ENCODE peak calls at places on chromosomes 2 and 18, in seven cellular contexts. X is H9; D is cardiac muscle cell; Z is epithelial cell of esophagus; S is nephron progenitor cell; C is psoas muscle; J is CD8-positive, alpha-beta T cell. E is an unnamed sample.

GRCh38 chr2:158115202-158115783 is 13.6 kb downstream of the UPP2 start:
- DNase-seq in X (no peak), C (no peak), Z (peak), S (no peak), J (no peak), D (no peak), E (no peak)

GRCh38 chr2:214328941-214329340 is 81.9 kb upstream of the VWC2L start:
- DNase-seq in J (no peak), D (no peak), C (no peak), X (no peak), Z (no peak), S (no peak), E (no peak)

GRCh38 chr2:19355416-19355821 is 3.0 kb downstream of the OSR1 start:
- DNase-seq in C (no peak), Z (no peak), J (no peak), X (no peak), D (no peak), S (no peak), E (no peak)

GRCh38 chr2:53777134-53777533 is 9.5 kb downstream of the CHAC2 start:
- DNase-seq in D (no peak), J (no peak), X (no peak), S (no peak), Z (no peak), C (no peak), E (no peak)

GRCh38 chr2:104658149-104658839 is 195.6 kb upstream of the POU3F3 start:
- DNase-seq in J (no peak), Z (peak), D (peak), S (peak), X (peak), C (peak), E (peak)

GRCh38 chr2:146814971-146815370 is 1029.9 kb upstream of the ACVR2A start:
- DNase-seq in D (no peak), J (no peak), Z (peak), X (no peak), C (no peak), S (no peak), E (peak)

GRCh38 chr2:27296466-27296865 is 11.8 kb downstream of the UCN start:
- DNase-seq in C (no peak), Z (no peak), S (no peak), D (no peak), J (no peak), X (no peak), E (no peak)

GRCh38 chr2:145919507-145919906 is 1399.6 kb upstream of the ZEB2 start:
- DNase-seq in Z (no peak), X (no peak), D (peak), S (no peak), C (no peak), J (no peak), E (no peak)

GRCh38 chr2:112216158-112216557 is 38.7 kb downstream of the ZC3H8 start:
- DNase-seq in S (no peak), D (peak), J (no peak), Z (peak), C (no peak), X (no peak), E (no peak)

GRCh38 chr2:218981390-218982311 is 3.3 kb downstream of the FEV start:
- DNase-seq in S (peak), X (peak), J (no peak), D (peak), C (peak), Z (peak), E (no peak)

GRCh38 chr2:156537147-156537546 is 101.0 kb downstream of the GPD2 start:
- DNase-seq in Z (peak), C (no peak), X (no peak), J (no peak), S (no peak), D (peak), E (peak)

GRCh38 chr2:15265889-15266288 is 295.2 kb downstream of the NBAS start:
- DNase-seq in J (no peak), C (no peak), S (no peak), Z (no peak), X (no peak), D (no peak), E (no peak)

GRCh38 chr2:157338013-157338412 is 12.4 kb upstream of the ERMN start:
- DNase-seq in D (no peak), C (no peak), S (no peak), J (no peak), X (no peak), Z (no peak), E (no peak)

GRCh38 chr2:105570757-105571156 is 171.9 kb upstream of the FHL2 start:
- DNase-seq in X (no peak), Z (no peak), S (no peak), C (no peak), D (no peak), J (no peak), E (no peak)

GRCh38 chr18:65435529-65435928 is 315.3 kb upstream of the CDH7 start:
- DNase-seq in X (no peak), D (no peak), S (no peak), Z (no peak), C (no peak), J (no peak), E (no peak)

GRCh38 chr2:238927746-238928519 is 80.0 kb downstream of the TWIST2 start:
- DNase-seq in J (no peak), D (no peak), Z (no peak), X (no peak), C (no peak), S (no peak), E (no peak)

GRCh38 chr2:38602136-38602731 is 494 bp downstream of the HNRNPLL start:
- DNase-seq in C (peak), S (peak), D (no peak), Z (peak), X (peak), J (peak), E (peak)

GRCh38 chr2:127560201-127560928 is 24.9 kb downstream of the MYO7B start:
- DNase-seq in Z (no peak), D (no peak), C (no peak), S (no peak), X (no peak), J (no peak), E (no peak)

GRCh38 chr2:231666171-231667095 is 41.9 kb upstream of the PTMA start:
- DNase-seq in J (no peak), C (peak), S (peak), X (peak), D (peak), Z (peak), E (peak)

GRCh38 chr2:10048501-10049171 is 5.3 kb downstream of the KLF11 start:
- DNase-seq in X (no peak), Z (peak), J (no peak), C (peak), D (peak), S (no peak), E (peak)

GRCh38 chr2:227188292-227188691 is 23.9 kb downstream of the COL4A3 start:
- DNase-seq in Z (no peak), S (no peak), J (no peak), D (peak), X (no peak), C (no peak), E (no peak)

GRCh38 chr2:62526531-62527381 is 20.8 kb upstream of the TMEM17 start:
- DNase-seq in S (no peak), D (no peak), Z (no peak), J (no peak), X (no peak), C (no peak), E (no peak)

GRCh38 chr2:38720613-38721241 is 30.4 kb downstream of the SRSF7 start:
- DNase-seq in S (no peak), X (no peak), D (peak), Z (peak), J (no peak), C (peak), E (peak)

GRCh38 chr2:16664052-16664731 is 1.4 kb downstream of the CYRIA start:
- DNase-seq in X (peak), D (peak), Z (peak), S (peak), J (no peak), C (peak), E (no peak)

GRCh38 chr18:50218432-50219197 is 23.7 kb upstream of the MYO5B start:
- DNase-seq in Z (peak), D (peak), X (peak), S (no peak), J (peak), C (no peak), E (no peak)

GRCh38 chr2:80815259-80815658 is 510.7 kb upstream of the LRRTM1 start:
- DNase-seq in Z (no peak), C (no peak), S (no peak), X (no peak), D (no peak), J (no peak), E (no peak)

GRCh38 chr2:176161817-176162626 is 4.9 kb downstream of the HOXD3 start:
- DNase-seq in D (peak), J (no peak), X (no peak), S (no peak), Z (peak), C (no peak), E (no peak)

GRCh38 chr2:233928594-233929351 is 11.6 kb downstream of the TRPM8 start:
- DNase-seq in D (peak), Z (peak), J (no peak), C (no peak), S (peak), X (peak), E (no peak)

DNA sequence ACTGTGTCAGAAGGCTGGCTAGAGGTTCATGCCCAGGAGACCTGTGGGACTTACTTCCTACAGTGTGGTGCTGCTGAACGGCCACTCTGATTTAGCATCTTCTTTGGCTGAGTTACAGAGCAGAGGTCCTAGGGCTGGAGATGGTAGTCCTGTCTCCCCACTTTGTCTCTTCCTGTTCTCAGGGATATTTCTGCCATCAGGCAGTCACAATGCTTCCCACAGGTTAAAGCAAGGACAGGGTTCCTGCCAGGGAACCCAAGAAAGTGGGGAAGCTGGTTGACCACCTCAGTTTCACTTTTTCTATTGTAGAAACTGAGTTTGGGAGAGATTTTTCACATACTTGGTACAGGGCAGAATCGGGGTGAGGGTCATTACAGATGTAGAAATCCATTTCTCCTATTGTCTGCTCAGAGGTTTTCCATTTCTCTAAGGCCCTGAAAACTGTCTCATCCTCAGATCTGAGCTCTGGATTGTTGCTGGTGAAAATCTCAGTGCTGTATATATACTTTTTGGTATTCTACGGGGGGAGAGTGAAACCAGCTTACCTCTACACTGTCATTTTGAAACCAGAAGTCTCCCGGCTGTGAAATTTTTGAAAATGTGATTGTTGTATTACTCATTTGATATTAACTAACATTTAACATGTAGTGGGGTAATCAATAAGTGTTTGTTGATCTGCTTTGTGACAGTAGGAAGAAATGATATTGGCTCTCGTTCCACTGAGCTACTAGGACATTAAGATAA is 37.0 kb upstream of the MEP1B start:
- DNase-seq in S (no peak), D (no peak), J (no peak), C (no peak), X (no peak), Z (no peak), E (no peak)
- TF ChIP-seq CTCF in S (no peak), D (no peak), J (no peak), C (no peak), X (no peak), Z (no peak), E (no peak)

DNA sequence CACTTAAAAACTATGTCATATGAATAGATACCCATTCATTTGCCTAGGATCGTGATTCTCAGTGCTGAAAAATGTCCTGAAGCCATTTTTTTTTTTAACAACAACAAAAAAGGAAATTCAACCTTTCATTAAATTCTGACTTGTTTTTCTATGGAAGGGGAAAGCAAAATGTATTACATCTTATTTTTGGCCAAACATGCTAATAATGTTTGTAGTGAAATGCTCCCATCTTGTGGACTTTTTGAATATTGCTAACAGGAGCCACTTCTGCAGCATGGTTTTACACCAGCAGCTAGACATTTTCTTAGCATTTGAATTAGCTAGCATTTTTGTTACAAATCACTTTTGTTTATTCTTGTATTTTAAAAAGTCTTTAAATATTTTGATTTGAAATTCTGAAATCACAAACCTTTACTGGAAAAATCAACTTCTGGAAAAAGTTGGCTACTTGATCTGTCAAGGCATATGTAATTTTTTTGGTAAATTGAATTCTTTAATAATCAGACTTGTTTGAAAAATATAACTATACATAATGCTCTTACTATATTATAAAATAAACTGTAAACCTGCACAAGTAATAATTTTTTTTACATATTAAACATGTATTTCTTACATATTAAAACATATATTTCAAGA is 75.8 kb downstream of the KIDINS220 start:
- DNase-seq in X (no peak), C (no peak), D (peak), S (no peak), Z (peak), J (no peak), E (peak)
- TF ChIP-seq CTCF in X (peak), C (peak), D (peak), S (peak), Z (peak), J (peak), E (peak)

GRCh38 chr2:193538061-193538460 is 1343.3 kb upstream of the TMEFF2 start:
- DNase-seq in S (no peak), C (no peak), X (no peak), D (no peak), J (no peak), Z (peak), E (no peak)

GRCh38 chr2:193542762-193543161 is 1348.0 kb upstream of the TMEFF2 start:
- DNase-seq in S (no peak), D (no peak), X (no peak), J (no peak), Z (no peak), C (no peak), E (no peak)

GRCh38 chr2:193537531-193537930 is 1342.8 kb upstream of the TMEFF2 start:
- DNase-seq in Z (no peak), C (no peak), S (no peak), D (no peak), J (no peak), X (no peak), E (no peak)

GRCh38 chr2:193539188-193539587 is 1344.5 kb upstream of the TMEFF2 start:
- DNase-seq in C (no peak), S (no peak), Z (no peak), X (no peak), D (no peak), J (no peak), E (no peak)
- TF ChIP-seq CTCF in C (no peak), S (no peak), Z (no peak), X (no peak), D (no peak), J (no peak), E (no peak)

GRCh38 chr2:88055049-88055435 is 541 bp downstream of the KRCC1 start:
- DNase-seq in Z (peak), X (no peak), J (no peak), S (no peak), D (peak), C (no peak), E (peak)

GRCh38 chr2:88054300-88055048 is 1.1 kb downstream of the KRCC1 start:
- DNase-seq in C (no peak), D (peak), J (no peak), X (no peak), S (no peak), Z (no peak), E (peak)

GRCh38 chr2:88053301-88053700 is 2.3 kb downstream of the KRCC1 start:
- DNase-seq in S (no peak), X (no peak), C (no peak), Z (no peak), D (peak), J (no peak), E (no peak)

GRCh38 chr2:88057437-88057844 is 1.9 kb upstream of the KRCC1 start:
- DNase-seq in D (peak), J (no peak), S (no peak), X (no peak), C (no peak), Z (no peak), E (no peak)

GRCh38 chr2:88055436-88056128 is at the start of gene KRCC1:
- DNase-seq in X (peak), Z (peak), D (peak), S (peak), C (peak), J (peak), E (peak)
- TF ChIP-seq CTCF in X (no peak), Z (no peak), D (no peak), S (no peak), C (peak), J (no peak), E (no peak)

GRCh38 chr2:211251016-211251415 is 694.6 kb downstream of the CPS1 start:
- DNase-seq in D (no peak), S (no peak), C (no peak), X (no peak), Z (no peak), J (no peak), E (no peak)

GRCh38 chr2:211241891-211242290 is 685.5 kb downstream of the CPS1 start:
- DNase-seq in C (no peak), D (no peak), J (no peak), X (no peak), S (no peak), Z (no peak), E (no peak)

GRCh38 chr2:211248841-211249240 is 692.4 kb downstream of the CPS1 start:
- DNase-seq in X (no peak), D (no peak), S (no peak), Z (peak), J (no peak), C (no peak), E (peak)

DNA sequence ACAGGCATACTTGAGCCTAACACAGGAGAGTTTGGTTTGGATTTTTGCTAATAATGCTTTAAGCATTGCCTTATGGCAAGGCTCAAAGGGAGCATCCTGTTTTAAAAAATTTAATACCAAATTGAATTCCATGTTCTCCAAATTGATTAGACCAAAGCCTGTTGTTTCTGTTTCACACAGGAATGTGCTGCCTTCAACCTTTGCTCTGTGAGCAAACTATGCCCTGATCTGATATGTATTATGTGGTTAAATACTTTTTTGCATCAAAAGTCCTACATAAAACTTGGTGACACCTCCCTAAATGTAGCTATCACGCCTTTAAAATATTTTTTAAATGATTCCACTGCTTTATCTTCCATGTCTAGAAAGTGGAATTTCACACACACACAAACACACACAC is 691.4 kb downstream of the CPS1 start:
- DNase-seq in S (no peak), Z (no peak), D (no peak), J (no peak), C (no peak), X (no peak), E (no peak)
- TF ChIP-seq CTCF in S (no peak), Z (no peak), D (no peak), J (no peak), C (no peak), X (no peak), E (no peak)

DNA sequence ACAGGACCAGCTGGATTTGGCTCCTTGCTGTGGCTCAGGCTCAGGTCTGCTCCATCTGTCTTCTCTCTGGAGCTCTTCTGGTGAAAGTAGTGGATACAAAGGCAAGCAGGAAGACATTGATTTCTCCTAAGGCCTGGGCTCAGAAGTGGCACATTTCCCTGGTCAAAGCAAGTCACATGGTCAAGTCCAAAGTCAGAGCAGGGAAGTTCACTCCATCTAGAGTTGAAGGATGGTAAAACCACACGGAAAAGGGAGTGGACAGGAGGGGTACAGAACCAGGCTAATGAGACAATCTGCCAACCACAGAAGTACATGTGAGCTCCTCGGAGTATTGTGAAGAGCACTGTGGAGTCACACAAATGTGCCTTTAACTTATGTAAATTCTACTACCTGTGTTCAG is 66.1 kb downstream of the MARCO start:
- DNase-seq in J (no peak), C (no peak), Z (no peak), S (no peak), X (no peak), D (peak), E (no peak)
- TF ChIP-seq CTCF in J (no peak), C (no peak), Z (no peak), S (no peak), X (peak), D (peak), E (no peak)

DNA sequence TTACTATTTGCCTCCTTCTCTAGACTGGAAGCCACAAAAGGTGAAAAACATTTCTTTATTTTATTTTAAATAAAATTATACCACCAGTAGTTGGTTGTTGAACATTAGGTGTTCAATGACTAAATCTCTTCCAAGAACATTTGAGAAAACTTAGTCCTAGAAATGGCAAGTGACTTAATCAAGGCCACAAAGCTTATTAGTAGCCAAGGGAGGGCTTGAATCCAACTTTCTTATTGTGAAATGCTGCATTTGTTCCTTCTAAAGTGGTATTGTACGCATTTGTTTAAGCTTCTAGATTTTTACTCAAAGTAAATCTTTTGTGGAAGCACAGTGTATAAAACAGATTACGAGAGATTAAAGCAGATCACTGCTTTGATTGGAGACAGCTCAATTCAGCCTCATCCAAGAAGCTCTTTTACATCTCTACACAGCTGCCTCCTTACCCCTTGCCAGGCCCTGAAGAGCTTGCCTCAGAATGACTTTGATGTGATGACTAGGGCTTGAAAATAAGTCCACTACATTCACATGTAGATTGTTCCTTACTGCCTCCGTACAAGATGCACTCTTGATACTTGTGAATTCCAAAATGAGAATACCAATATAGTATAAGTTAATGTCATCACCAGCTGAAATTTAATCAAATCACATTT is 244.8 kb downstream of the XIRP2 start:
- DNase-seq in D (no peak), J (no peak), S (no peak), C (no peak), Z (no peak), X (no peak), E (no peak)
- TF ChIP-seq CTCF in D (no peak), J (no peak), S (no peak), C (no peak), Z (no peak), X (no peak), E (no peak)

E was measured in RWPE1.